ENCODE peak calls at places on chromosome 19, in five cellular contexts. F is heart right ventricle; L is B cell; X is CD8-positive, alpha-beta T cell; N is epithelial cell of esophagus. Q is an unnamed sample.

GRCh38 chr19:17555929-17556813 is 722 bp downstream of the COLGALT1 start:
- DNase-seq in N (peak), L (no peak), X (peak), F (peak), Q (peak)

GRCh38 chr19:27794444-27795042 is 1418.4 kb downstream of the UQCRFS1 start:
- DNase-seq in N (peak), X (no peak), L (no peak), F (peak), Q (no peak)

GRCh38 chr19:17967258-17968051 is 548 bp downstream of the KCNN1 start:
- DNase-seq in L (peak), N (no peak), F (no peak), X (no peak), Q (no peak)

GRCh38 chr19:35901055-35901644 is 810 bp upstream of the NFKBID start:
- DNase-seq in X (no peak), F (no peak), N (peak), L (no peak), Q (no peak)

GRCh38 chr19:8922591-8922990 is 87.6 kb downstream of the MUC16 start:
- DNase-seq in X (no peak), L (no peak), N (no peak), F (no peak), Q (no peak)

GRCh38 chr19:15508035-15508710 is at the start of gene CYP4F22:
- DNase-seq in L (no peak), N (no peak), X (peak), F (peak), Q (no peak)

GRCh38 chr19:34655651-34656050 is 21.3 kb downstream of the SCGB2B2 start:
- DNase-seq in F (no peak), X (no peak), N (no peak), L (no peak), Q (no peak)

GRCh38 chr19:58338825-58339558 is 12.2 kb downstream of the ZSCAN22 start:
- DNase-seq in F (no peak), N (peak), X (no peak), L (no peak), Q (no peak)

GRCh38 chr19:48635263-48635965 is 1.8 kb downstream of the DBP start:
- DNase-seq in F (peak), L (peak), X (peak), N (peak), Q (peak)

GRCh38 chr19:55080915-55081772 is 5.5 kb downstream of the EPS8L1 start:
- DNase-seq in F (peak), X (peak), L (peak), N (peak), Q (peak)
- TF ChIP-seq CTCF in F (no peak), X (no peak), L (no peak), N (no peak), Q (no peak)

GRCh38 chr19:5052515-5052914 is 83.6 kb downstream of the KDM4B start:
- DNase-seq in N (no peak), L (peak), F (no peak), X (no peak), Q (no peak)
- TF ChIP-seq CTCF in N (no peak), L (peak), F (peak), X (no peak), Q (peak)

DNA sequence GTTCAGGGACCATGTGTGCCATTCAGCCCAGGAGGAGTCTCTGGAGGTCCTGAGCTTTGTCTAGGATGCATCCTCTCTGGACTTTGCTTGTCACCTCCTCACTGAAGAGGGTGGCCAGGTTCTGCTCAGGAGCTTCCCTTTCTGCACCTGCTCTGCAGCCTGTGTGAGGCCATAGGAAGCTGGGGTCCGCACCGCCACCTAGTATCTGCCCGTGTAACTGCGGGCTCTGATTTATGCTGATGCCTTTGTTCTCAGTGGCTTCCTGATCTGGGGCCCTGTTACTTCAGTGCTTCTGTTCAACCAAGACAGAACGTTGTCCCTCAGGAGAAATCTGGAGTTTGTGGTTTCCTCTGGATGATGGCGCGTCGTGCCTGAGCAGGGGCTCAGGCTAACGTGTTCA is 15.5 kb downstream of the ZNF610 start:
- DNase-seq in N (no peak), X (no peak), F (no peak), L (no peak), Q (no peak)
- TF ChIP-seq CTCF in N (no peak), X (no peak), F (no peak), L (no peak), Q (no peak)

DNA sequence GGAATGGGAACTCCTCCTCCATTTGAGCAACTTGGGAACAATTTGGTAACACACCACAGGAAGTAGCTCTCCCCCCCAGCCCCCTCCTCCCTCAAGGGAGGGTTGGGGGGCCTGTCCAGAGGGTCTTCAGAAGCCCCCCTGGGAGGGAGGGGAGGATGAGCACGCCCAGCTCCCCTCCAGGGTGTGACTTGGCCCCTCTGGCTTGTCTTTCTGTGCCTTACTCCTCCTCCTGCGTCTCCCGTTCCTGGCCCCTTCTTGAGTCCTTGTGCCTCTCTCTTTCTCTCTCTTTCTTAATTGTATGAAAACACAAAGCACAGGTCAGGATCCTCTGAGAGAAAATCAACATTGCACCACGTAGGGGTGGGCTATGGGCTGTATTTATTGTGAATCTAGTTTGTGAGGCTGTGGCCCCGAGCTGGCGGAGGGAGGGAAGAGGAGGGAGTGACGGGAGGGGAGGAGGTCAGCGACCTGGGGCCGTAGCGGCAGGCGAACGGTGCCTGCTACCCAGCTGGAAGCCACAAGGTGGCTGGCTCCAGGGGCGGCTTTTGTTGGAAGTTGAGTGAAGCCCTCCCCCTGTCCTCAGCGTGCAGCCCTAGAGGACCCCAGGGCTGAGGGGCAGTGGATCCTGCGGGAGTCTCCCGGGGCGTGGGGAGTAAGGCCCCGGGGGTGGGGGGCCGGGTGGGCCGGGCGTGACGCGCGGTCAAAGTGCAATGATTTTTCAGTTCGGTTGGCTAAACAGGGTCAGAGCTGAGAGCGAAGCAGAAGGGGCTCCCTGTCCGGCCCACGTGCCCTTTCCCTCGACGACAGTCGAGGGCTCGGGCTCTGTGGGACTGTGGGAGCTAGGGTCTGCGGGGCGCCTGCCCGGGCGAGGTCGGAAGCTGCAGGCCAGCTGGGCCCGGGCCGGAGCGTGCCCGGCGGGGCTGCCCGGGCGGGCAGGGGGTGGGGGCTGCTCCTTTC is 6.4 kb downstream of the LYL1 start:
- DNase-seq in X (no peak), N (no peak), F (peak), L (peak), Q (no peak)
- TF ChIP-seq CTCF in X (no peak), N (peak), F (peak), L (no peak), Q (peak)

GRCh38 chr19:42219812-42220750 is at the start of gene ZNF526:
- DNase-seq in F (peak), X (peak), N (peak), L (peak), Q (peak)
- TF ChIP-seq CTCF in F (no peak), X (no peak), N (no peak), L (no peak), Q (no peak)

Q was measured in GM06990.